ENCODE peak calls at places on chromosomes 11 and 22, in four cellular contexts. F is GM12878, T is K562, U is HepG2. H is an unnamed sample.

GRCh38 chr11:82796970-82797594 is 63.4 kb upstream of the FAM181B start:
- DNase-seq in U (no peak), T (no peak), F (no peak), H (no peak)

GRCh38 chr11:58498464-58498863 is 9.4 kb downstream of the OR5B21 start:
- DNase-seq in T (no peak), F (no peak), U (no peak), H (no peak)

GRCh38 chr11:127274328-127274676 is 273.7 kb upstream of the KIRREL3 start:
- DNase-seq in U (no peak), T (no peak), F (no peak), H (no peak)

GRCh38 chr11:122322369-122322768 is 206.4 kb upstream of the BLID start:
- DNase-seq in T (no peak), U (no peak), F (no peak), H (no peak)

GRCh38 chr11:117583063-117583801 is 213.8 kb downstream of the DSCAML1 start:
- DNase-seq in F (no peak), T (no peak), U (no peak), H (no peak)

GRCh38 chr11:26187639-26188038 is 144.3 kb upstream of the ANO3 start:
- DNase-seq in U (peak; percentile 62), F (no peak), T (no peak), H (no peak)

GRCh38 chr11:15836801-15837200 is 519.5 kb downstream of the SOX6 start:
- DNase-seq in F (no peak), T (no peak), U (no peak), H (no peak)

GRCh38 chr11:111064118-111064517 is 181.4 kb upstream of the POU2AF2 start:
- DNase-seq in F (no peak), T (no peak), U (no peak), H (no peak)

GRCh38 chr22:42069801-42070516 is 653 bp downstream of the NAGA start:
- DNase-seq in T (peak; percentile 19), F (no peak), U (no peak), H (peak; percentile 16)

GRCh38 chr11:35579557-35580396 is 38.5 kb upstream of the FJX1 start:
- DNase-seq in U (peak; percentile 62), F (no peak), T (peak; percentile 41), H (no peak)

GRCh38 chr11:27701262-27702105 is 1.2 kb upstream of the BDNF start:
- DNase-seq in T (peak; percentile 17), F (no peak), U (no peak), H (peak; percentile 28)

GRCh38 chr22:38267086-38267485 is 5.7 kb downstream of the TMEM184B start:
- DNase-seq in U (no peak), F (no peak), T (peak; percentile 60), H (no peak)

GRCh38 chr11:122264121-122264520 is 148.1 kb upstream of the BLID start:
- DNase-seq in F (no peak), U (no peak), T (no peak), H (no peak)

GRCh38 chr11:118639899-118640298 is 32.5 kb downstream of the PHLDB1 start:
- DNase-seq in U (no peak), T (no peak), F (no peak), H (no peak)

GRCh38 chr11:21622995-21623394 is 569.9 kb upstream of the ANO5 start:
- DNase-seq in U (no peak), F (no peak), T (no peak), H (no peak)

GRCh38 chr11:35330924-35331323 is 88.4 kb downstream of the SLC1A2 start:
- DNase-seq in F (no peak), U (no peak), T (no peak), H (no peak)

GRCh38 chr11:93888026-93888425 is 37.6 kb upstream of the VSTM5 start:
- DNase-seq in F (no peak), T (no peak), U (no peak), H (no peak)

GRCh38 chr11:93743316-93743715 is 1.8 kb downstream of the C11orf54 start:
- DNase-seq in T (no peak), U (no peak), F (no peak), H (peak; percentile 20)

GRCh38 chr11:116042125-116042524 is 537.9 kb upstream of the CADM1 start:
- DNase-seq in U (no peak), T (no peak), F (no peak), H (no peak)

GRCh38 chr22:38461414-38462081 is 6.3 kb upstream of the KDELR3 start:
- DNase-seq in T (peak; percentile 74), U (peak; percentile 71), F (no peak), H (peak; percentile 99)

GRCh38 chr11:64713781-64714363 is 9.1 kb downstream of the NRXN2 start:
- DNase-seq in T (no peak), U (no peak), F (no peak), H (no peak)

GRCh38 chr11:34860034-34860433 is 56.1 kb downstream of the APIP start:
- DNase-seq in F (no peak), T (no peak), U (no peak), H (no peak)

GRCh38 chr11:8917157-8917820 is 6.3 kb downstream of the AKIP1 start:
- DNase-seq in T (no peak), U (peak; percentile 62), F (no peak), H (no peak)

GRCh38 chr11:15663778-15664218 is 549.1 kb downstream of the INSC start:
- DNase-seq in T (no peak), U (no peak), F (no peak), H (peak; percentile 31)

GRCh38 chr11:5476184-5476819 is 12.2 kb upstream of the OR52D1 start:
- DNase-seq in U (peak; percentile 36), T (peak; percentile 74), F (no peak), H (peak; percentile 49)
- TF ChIP-seq TARDBP in U (no peak), T (no peak), F (no peak), H (no peak)

DNA sequence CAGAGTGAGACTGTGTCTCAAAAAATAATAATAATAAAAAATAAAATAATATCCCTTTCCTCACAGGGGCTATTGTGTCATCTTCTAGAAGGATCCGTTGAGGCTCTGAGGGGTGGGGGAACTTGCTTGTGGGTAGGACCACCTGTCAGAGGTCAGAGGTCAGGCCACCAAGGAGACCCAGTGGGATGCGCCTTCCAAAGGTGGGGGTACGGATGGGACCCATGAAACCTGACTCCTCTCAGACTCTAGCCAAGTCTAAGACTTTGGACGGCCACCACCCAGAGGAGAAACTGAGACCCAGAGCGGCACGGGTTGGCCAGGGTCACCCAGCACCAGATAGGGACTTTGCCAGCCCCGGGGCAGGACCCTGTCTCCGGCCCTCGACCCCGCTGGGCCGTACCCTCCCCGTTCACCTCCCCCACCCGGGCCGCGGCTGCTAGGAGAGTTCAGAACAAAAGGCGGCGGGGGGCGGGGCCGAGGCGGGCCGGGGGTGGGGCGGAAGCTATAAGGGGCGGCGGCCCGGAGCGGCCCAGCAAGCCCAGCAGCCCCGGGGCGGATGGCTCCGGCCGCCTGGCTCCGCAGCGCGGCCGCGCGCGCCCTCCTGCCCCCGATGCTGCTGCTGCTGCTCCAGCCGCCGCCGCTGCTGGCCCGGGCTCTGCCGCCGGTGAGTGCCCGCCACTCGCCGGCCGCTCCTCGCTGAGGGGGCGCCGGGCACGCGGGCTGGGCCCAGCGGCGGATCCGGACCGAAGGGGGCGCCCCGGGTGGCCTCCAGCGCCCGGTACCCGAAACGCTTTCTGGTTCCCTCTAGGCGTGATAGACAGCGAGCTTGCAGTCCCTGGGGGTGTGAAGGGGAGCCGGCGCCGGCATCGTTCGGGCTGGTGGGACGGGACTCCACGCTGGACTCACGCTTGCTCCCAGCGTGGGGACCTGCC is at the start of gene MMP11:
- DNase-seq in U (no peak), T (peak; percentile 83), F (no peak), H (peak; percentile 70)
- TF ChIP-seq TARDBP in U (no peak), T (no peak), F (no peak), H (no peak)

DNA sequence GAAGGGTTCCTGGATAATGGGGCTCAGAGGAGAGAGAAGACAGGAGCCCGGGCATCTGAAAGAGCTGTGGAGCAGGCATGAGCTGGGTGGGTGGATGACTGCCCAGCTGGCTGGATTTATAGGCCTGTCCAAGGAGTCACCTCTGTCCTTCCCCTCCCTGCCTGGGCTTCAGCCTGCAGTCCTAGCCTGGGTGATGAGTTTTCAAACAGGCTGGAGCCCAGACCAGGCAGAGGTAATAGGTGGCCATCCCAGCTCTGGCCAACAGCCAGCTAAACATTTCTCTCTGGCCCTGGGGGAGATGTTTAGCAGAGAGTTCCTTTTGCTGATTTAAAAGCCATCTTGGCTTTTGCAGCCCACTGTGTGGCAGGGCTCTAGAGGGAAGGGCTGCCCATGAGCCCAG is 5.4 kb downstream of the C11orf96 start:
- DNase-seq in U (no peak), F (no peak), T (no peak), H (no peak)
- TF ChIP-seq TARDBP in U (no peak), F (no peak), T (no peak), H (no peak)

DNA sequence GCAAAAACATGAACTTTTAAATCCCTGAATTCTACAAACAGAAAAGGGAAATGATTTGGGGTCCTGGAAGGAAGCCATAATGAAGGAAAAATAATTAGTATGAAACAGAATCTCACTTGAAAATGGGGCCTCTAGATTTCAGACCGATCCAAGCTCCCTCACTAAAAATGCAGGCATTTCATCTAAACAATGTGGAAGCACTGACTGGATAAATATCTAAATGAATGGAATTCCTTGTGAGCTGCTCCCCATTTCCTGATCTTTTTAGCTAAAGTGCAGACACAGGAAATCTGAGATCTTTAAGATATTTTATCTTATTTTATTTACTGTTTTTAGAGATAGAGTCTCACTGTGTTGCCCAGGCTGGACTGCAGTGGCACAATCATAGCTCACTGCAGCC is 1255.8 kb downstream of the LRRC4C start:
- DNase-seq in T (no peak), U (no peak), F (no peak), H (no peak)
- TF ChIP-seq TARDBP in T (no peak), U (no peak), F (no peak), H (no peak)

GRCh38 chr11:63019506-63019905 is 3.9 kb upstream of the SLC22A8 start:
- DNase-seq in T (no peak), F (no peak), U (no peak), H (no peak)

GRCh38 chr11:63023851-63024648 is 8.4 kb upstream of the SLC22A8 start:
- DNase-seq in U (peak; percentile 55), F (no peak), T (peak; percentile 80), H (peak; percentile 86)

GRCh38 chr11:63020671-63021255 is 5.1 kb upstream of the SLC22A8 start:
- DNase-seq in U (no peak), T (peak; percentile 55), F (no peak), H (peak; percentile 56)

GRCh38 chr11:63023415-63023814 is 7.8 kb upstream of the SLC22A8 start:
- DNase-seq in U (no peak), F (no peak), T (no peak), H (no peak)

DNA sequence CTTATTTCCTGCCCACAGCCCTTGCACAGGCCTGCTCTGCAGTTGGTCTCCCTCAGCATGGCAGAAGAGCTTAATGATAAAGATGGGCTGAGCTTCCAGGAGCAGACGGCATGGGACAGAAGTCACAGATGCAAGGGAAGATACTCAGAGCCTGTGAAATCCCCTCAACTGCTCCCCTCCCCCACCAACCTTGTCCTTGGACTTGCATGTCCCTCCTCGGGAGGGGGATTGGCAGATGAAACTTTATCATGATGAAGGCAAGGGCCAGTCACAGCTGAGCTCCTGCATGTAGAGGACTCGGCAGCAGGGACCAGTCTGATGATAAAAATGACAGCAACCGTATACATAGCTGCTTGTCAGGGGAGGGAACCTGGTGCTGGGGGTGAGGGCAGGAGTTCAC is 6.8 kb upstream of the SLC22A8 start:
- DNase-seq in F (no peak), T (no peak), U (no peak), H (no peak)
- TF ChIP-seq TARDBP in F (no peak), T (no peak), U (no peak), H (no peak)

GRCh38 chr11:1167751-1168231 is 10.0 kb downstream of the MUC5AC start:
- DNase-seq in F (no peak), T (no peak), U (no peak), H (no peak)
- TF ChIP-seq TARDBP in F (no peak), T (no peak), U (no peak), H (no peak)

GRCh38 chr11:74011360-74012071 is 2.6 kb upstream of the UCP3 start:
- DNase-seq in T (peak; percentile 97), U (no peak), F (peak; percentile 79), H (no peak)
- TF ChIP-seq TARDBP in T (peak; percentile 74), U (no peak), F (no peak), H (no peak)

GRCh38 chr22:19197997-19198865 is 19.7 kb upstream of the SLC25A1 start:
- DNase-seq in F (no peak), U (no peak), T (no peak), H (no peak)
- TF ChIP-seq TARDBP in F (no peak), U (no peak), T (no peak), H (no peak)